ENCODE peak calls at places on chromosome 10, in six cellular contexts. E, L, M, S, B and P are unnamed samples.

GRCh38 chr10:22605168-22605567 is 109.2 kb downstream of the PIP4K2A start:
- DNase-seq in E (no peak), L (peak), B (peak), S (no peak), M (peak), P (peak)

GRCh38 chr10:77400041-77400440 is 237.6 kb downstream of the KCNMA1 start:
- DNase-seq in S (no peak), L (no peak), M (no peak), B (no peak), E (no peak), P (no peak)

GRCh38 chr10:34506773-34507172 is 308.3 kb downstream of the PARD3 start:
- DNase-seq in B (no peak), M (no peak), E (no peak), L (no peak), S (no peak), P (no peak)

GRCh38 chr10:102230861-102231356 is 4.8 kb downstream of the ELOVL3 start:
- DNase-seq in S (no peak), M (peak), E (peak), L (peak), B (peak), P (peak)

GRCh38 chr10:89944138-89944537 is 242.7 kb downstream of the KIF20B start:
- DNase-seq in S (no peak), L (no peak), B (no peak), M (no peak), E (no peak), P (no peak)

GRCh38 chr10:116748041-116748440 is 5.7 kb upstream of the HSPA12A start:
- DNase-seq in S (no peak), E (no peak), M (no peak), B (no peak), L (peak), P (no peak)

GRCh38 chr10:6755891-6756460 is 175.9 kb upstream of the PRKCQ start:
- DNase-seq in L (peak), E (no peak), S (peak), M (peak), B (peak), P (peak)

GRCh38 chr10:59876695-59877094 is 29.7 kb downstream of the CCDC6 start:
- DNase-seq in E (no peak), S (no peak), M (no peak), B (no peak), L (no peak), P (no peak)

GRCh38 chr10:132422169-132422691 is 25.2 kb downstream of the PWWP2B start:
- DNase-seq in M (no peak), S (no peak), B (peak), E (no peak), L (no peak), P (peak)

GRCh38 chr10:44384601-44385422 is at the start of gene CXCL12:
- DNase-seq in M (peak), S (no peak), E (peak), B (peak), L (peak), P (peak)

GRCh38 chr10:123357363-123358075 is 203.3 kb downstream of the BUB3 start:
- DNase-seq in B (no peak), M (no peak), L (no peak), S (no peak), E (no peak), P (no peak)

GRCh38 chr10:98748298-98748697 is 301.6 kb upstream of the HPS1 start:
- DNase-seq in L (peak), E (no peak), B (peak), S (no peak), M (peak), P (peak)

GRCh38 chr10:76779163-76779820 is 858.3 kb downstream of the KCNMA1 start:
- DNase-seq in B (no peak), M (peak), L (no peak), S (peak), E (no peak), P (no peak)

GRCh38 chr10:95262763-95263518 is 27.9 kb downstream of the PDLIM1 start:
- DNase-seq in B (no peak), S (no peak), M (no peak), E (no peak), L (no peak), P (no peak)

GRCh38 chr10:132357286-132358058 is 25.5 kb downstream of the LRRC27 start:
- DNase-seq in E (no peak), B (no peak), L (no peak), M (no peak), S (no peak), P (no peak)

GRCh38 chr10:57624066-57624465 is 643.6 kb downstream of the IPMK start:
- DNase-seq in E (no peak), B (no peak), M (no peak), S (no peak), L (no peak), P (no peak)

GRCh38 chr10:79292789-79293746 is 54.2 kb upstream of the PPIF start:
- DNase-seq in M (no peak), B (peak), L (no peak), E (peak), S (no peak), P (peak)

DNA sequence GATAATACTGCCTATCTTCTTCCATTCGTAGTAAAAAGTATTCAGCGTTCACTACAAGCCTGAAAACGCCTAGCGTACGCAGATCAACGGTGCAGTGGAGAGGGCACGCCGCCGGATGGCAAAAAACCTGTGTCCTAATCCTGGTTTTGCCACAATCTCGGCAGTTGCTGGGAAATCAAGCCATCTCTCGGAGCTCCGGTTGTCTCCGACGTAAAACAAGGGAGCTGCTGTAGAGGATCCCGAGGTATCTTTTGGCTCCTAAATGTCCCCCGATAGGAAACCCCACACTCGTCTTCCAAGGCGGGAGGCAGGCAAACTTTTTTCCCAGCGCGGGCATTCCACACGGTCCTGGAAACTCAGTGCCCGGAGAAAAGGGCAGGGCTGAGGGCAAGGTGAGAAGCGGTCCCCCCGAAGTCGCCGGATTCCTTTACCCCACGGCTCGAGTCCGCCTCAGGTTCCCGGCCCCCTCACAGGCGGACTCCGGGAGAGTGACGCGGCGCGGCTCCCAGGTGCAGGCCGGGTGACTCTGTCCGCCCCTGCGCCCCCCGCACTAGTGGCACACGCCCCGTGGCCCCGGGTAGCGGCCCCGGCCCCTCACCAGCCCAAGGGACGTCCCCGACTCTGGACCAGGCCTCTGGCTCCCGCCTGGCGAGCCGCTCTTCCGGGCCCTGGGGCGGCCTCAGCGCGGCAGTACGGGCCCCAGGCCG is 649 bp downstream of the IDE start:
- DNase-seq in L (peak), M (peak), S (no peak), B (peak), E (peak), P (peak)
- TF ChIP-seq CTCF in L (peak), M (peak), S (peak), B (no peak), E (no peak), P (no peak)

GRCh38 chr10:86710987-86711236 is 42.6 kb downstream of the LDB3 start:
- DNase-seq in E (no peak), M (no peak), S (no peak), B (no peak), L (no peak), P (no peak)
- TF ChIP-seq CTCF in E (peak), M (peak), S (peak), B (no peak), L (peak), P (no peak)

GRCh38 chr10:118595064-118595420 is 406 bp downstream of the PRLHR start:
- DNase-seq in E (no peak), M (no peak), L (no peak), B (no peak), S (no peak), P (no peak)

GRCh38 chr10:118596426-118597124 is 1.1 kb upstream of the PRLHR start:
- DNase-seq in E (no peak), M (no peak), L (no peak), B (no peak), S (no peak), P (no peak)

GRCh38 chr10:118594392-118595063 is 920 bp downstream of the PRLHR start:
- DNase-seq in L (peak), E (no peak), B (peak), M (peak), S (no peak), P (no peak)

GRCh38 chr10:118592675-118593330 is 2.6 kb downstream of the PRLHR start:
- DNase-seq in S (no peak), M (no peak), L (no peak), B (no peak), E (no peak), P (no peak)

DNA sequence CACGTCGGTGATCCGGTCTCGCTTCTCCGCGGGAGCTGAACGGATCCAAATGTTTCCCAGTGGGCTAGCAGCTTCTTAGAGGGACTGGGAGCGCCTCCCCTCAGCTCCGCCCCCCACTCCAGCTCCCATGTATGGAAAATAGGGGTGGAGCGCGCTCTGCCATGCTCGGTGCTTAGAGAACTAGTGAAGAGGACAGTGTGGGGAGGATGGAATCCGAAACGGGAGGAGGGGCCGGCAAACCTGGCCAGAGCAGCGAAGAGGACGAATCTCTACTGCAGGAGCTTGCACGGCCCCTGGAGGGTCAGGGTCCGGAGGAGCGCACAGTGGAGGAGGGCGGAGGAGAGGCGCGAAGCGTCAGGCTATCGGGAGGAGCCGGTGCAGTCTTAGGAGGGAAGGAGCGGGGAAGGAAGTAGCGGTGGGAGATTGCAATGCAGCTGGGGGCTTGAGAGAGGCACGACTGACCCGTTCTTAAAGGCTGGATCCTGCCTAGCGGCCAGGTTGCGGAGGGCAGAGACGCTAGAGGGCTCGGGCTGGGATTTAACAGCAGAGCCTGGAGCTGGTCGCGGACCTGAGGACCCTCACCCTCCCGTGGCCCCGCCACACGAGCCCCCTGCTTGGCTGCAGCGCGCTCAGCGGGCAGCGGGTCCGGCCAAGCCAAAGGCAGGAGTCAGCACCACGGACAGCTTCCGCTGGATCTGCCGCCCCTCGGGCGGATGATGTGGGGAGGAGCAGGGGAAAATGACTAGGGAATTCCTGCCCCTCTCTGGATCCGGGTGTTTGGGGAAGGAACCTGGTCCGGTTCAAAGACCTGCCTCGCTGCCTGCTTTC is at the start of gene PRLHR:
- DNase-seq in E (no peak), L (peak), M (no peak), B (no peak), S (no peak), P (no peak)
- TF ChIP-seq CTCF in E (no peak), L (no peak), M (no peak), B (no peak), S (no peak), P (no peak)

DNA sequence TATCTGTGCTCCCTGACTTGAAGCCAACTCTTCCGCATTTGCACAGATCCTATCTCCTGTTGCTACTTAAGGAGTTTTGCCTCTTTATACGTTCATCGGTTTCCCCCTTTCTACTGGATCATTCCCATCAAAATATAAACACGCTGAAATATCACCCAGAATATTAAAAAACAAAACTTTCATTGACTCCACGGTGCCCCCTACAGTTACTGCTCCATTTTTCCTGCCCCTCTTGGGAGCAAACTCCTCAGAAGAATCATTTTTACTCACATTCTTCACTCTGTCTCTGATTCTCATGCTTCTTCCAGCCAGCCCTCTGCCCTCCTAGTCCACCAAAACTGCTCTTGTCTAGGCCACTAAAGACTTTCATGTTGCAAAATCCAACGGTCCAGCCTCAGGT is 66.4 kb downstream of the MYOF start:
- DNase-seq in E (no peak), L (no peak), B (no peak), S (no peak), M (no peak), P (no peak)
- TF ChIP-seq CTCF in E (no peak), L (peak), B (no peak), S (peak), M (peak), P (peak)

DNA sequence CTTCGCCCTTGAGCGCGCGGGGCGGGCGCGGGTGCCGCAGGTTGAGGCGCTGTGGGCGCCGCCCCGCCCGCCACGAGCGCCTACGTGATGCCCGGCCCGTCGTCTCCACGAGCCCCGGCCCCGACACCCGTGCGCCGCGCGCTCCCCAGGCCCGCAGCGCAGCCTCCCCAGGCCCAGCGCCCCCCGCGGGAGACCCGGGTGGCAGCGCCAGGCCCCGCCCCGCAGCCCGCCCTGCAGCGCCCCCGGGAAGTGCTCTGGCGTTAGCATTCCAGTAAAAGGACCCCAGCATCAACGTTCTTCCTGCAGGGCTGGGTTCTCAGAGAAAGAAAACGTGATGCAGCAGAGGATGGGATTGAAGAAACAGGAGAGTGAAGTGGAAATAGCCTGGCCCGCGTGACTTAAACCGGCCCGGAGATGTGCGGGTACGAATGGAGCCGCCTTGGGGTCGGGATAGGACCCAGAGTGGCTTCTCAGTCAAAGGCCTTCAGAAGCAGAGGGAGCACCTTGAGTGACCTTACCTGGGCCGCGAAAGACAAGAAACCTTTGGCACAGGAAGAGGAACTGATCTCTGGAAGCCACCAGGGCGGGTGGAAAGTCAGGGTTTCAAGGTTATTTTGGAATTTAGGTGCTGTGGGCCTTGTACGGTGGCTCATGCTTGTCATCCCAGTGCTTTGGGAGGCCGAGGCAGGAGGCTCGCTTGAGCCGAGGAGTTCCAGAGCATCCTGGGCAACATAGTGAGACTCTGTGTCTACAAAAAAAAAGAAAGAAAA is 1.8 kb downstream of the PFKP start:
- DNase-seq in E (no peak), B (peak), M (no peak), S (no peak), L (peak), P (peak)
- TF ChIP-seq CTCF in E (no peak), B (no peak), M (no peak), S (no peak), L (no peak), P (peak)

GRCh38 chr10:43230101-43230908 is 36.6 kb downstream of the RASGEF1A start:
- DNase-seq in S (no peak), M (no peak), E (no peak), B (no peak), L (no peak), P (no peak)
- TF ChIP-seq CTCF in S (no peak), M (no peak), E (no peak), B (no peak), L (no peak), P (no peak)

GRCh38 chr10:83919187-83919586 is 220.1 kb upstream of the GHITM start:
- DNase-seq in S (no peak), E (no peak), M (no peak), B (no peak), L (no peak), P (no peak)

GRCh38 chr10:83922246-83922860 is 217.0 kb upstream of the GHITM start:
- DNase-seq in M (no peak), S (no peak), E (no peak), B (no peak), L (no peak), P (no peak)

GRCh38 chr10:83915801-83916200 is 223.5 kb upstream of the GHITM start:
- DNase-seq in S (no peak), B (no peak), L (no peak), E (no peak), M (no peak), P (no peak)

GRCh38 chr10:83917519-83918506 is 221.5 kb upstream of the GHITM start:
- DNase-seq in B (peak), L (no peak), S (no peak), M (no peak), E (no peak), P (peak)
- TF ChIP-seq CTCF in B (peak), L (no peak), S (peak), M (peak), E (no peak), P (peak)

GRCh38 chr10:86305521-86305920 is 61.1 kb downstream of the GRID1 start:
- DNase-seq in L (no peak), B (no peak), S (no peak), M (no peak), E (no peak), P (no peak)
- TF ChIP-seq CTCF in L (no peak), B (no peak), S (no peak), M (no peak), E (no peak), P (no peak)

GRCh38 chr10:106278385-106278784 is 886.1 kb downstream of the SORCS1 start:
- DNase-seq in B (no peak), L (peak), M (no peak), E (no peak), S (no peak), P (no peak)
- TF ChIP-seq CTCF in B (no peak), L (no peak), M (no peak), E (no peak), S (peak), P (no peak)